ENCODE peak calls at places on chromosomes 5 and 9, in six cellular contexts. M is PC-9, Y is endothelial cell of umbilical vein, C is aorta, B is uterus, W is SK-N-SH. O is an unnamed sample.

GRCh38 chr5:123505633-123506032 is 6.3 kb upstream of the CSNK1G3 start:
- DNase-seq in C (no peak), W (no peak), M (no peak), B (no peak), Y (no peak), O (no peak)

GRCh38 chr9:86720893-86721698 is 226.2 kb downstream of the GAS1 start:
- DNase-seq in C (no peak), W (no peak), B (no peak), Y (no peak), M (peak; percentile 89), O (no peak)

GRCh38 chr5:177519463-177520235 is 2.9 kb upstream of the DDX41 start:
- DNase-seq in Y (no peak), W (no peak), B (no peak), M (no peak), C (peak; percentile 63), O (no peak)

GRCh38 chr5:42666821-42667325 is 89.7 kb upstream of the CCDC152 start:
- DNase-seq in B (no peak), M (no peak), C (no peak), Y (no peak), W (no peak), O (no peak)

GRCh38 chr5:80346055-80346454 is 26.3 kb downstream of the SPZ1 start:
- DNase-seq in W (peak; percentile 47), Y (peak; percentile 10), B (no peak), C (no peak), M (peak; percentile 47), O (peak; percentile 29)

GRCh38 chr9:13661014-13661413 is 381.5 kb upstream of the MPDZ start:
- DNase-seq in W (no peak), B (no peak), C (no peak), Y (no peak), M (no peak), O (no peak)

GRCh38 chr9:115115117-115115880 is 2.7 kb downstream of the TNC start:
- DNase-seq in C (no peak), Y (no peak), M (no peak), B (no peak), W (no peak), O (no peak)

GRCh38 chr9:107492381-107492780 is 2.8 kb upstream of the KLF4 start:
- DNase-seq in B (no peak), W (no peak), M (no peak), C (no peak), Y (no peak), O (no peak)

GRCh38 chr9:99023831-99024230 is 80.1 kb downstream of the COL15A1 start:
- DNase-seq in W (peak; percentile 24), B (peak; percentile 33), M (no peak), Y (no peak), C (no peak), O (peak; percentile 76)

GRCh38 chr9:130701059-130702022 is 7.8 kb downstream of the EXOSC2 start:
- DNase-seq in W (peak; percentile 79), Y (peak; percentile 84), B (peak; percentile 60), M (no peak), C (peak; percentile 92), O (peak; percentile 88)

GRCh38 chr5:87195104-87195581 is 72.5 kb upstream of the RASA1 start:
- DNase-seq in Y (peak; percentile 85), C (no peak), M (peak; percentile 40), B (no peak), W (no peak), O (no peak)

GRCh38 chr5:95986001-95986400 is 24.4 kb upstream of the ELL2 start:
- DNase-seq in M (no peak), Y (no peak), C (no peak), B (no peak), W (no peak), O (no peak)

GRCh38 chr9:21616082-21616778 is 134.1 kb upstream of the IFNE start:
- DNase-seq in M (peak; percentile 71), Y (no peak), W (no peak), C (no peak), B (no peak), O (no peak)

GRCh38 chr5:176864755-176865154 is 34.4 kb downstream of the HK3 start:
- DNase-seq in C (no peak), B (no peak), W (no peak), M (no peak), Y (no peak), O (no peak)

GRCh38 chr5:112709416-112709815 is 28.3 kb upstream of the APC start:
- DNase-seq in B (no peak), M (no peak), C (no peak), Y (no peak), W (no peak), O (no peak)
- H3K4me1 ChIP-seq in B (no peaks in the 10 kb centered on the region), M (peaks cover 16% of the 10 kb centered on the region), C (peaks cover under 1% of the 10 kb centered on the region), Y (peaks cover 19% of the 10 kb centered on the region), W (peaks cover 15% of the 10 kb centered on the region), O (peaks cover 3% of the 10 kb centered on the region)

GRCh38 chr5:172724658-172725183 is 46.3 kb downstream of the DUSP1 start:
- DNase-seq in Y (no peak), W (no peak), C (peak; percentile 56), M (no peak), B (no peak), O (no peak)

GRCh38 chr5:172722309-172722815 is 48.6 kb downstream of the DUSP1 start:
- DNase-seq in M (no peak), Y (no peak), W (no peak), C (peak; percentile 28), B (no peak), O (no peak)

GRCh38 chr5:172725273-172725672 is 45.7 kb downstream of the DUSP1 start:
- DNase-seq in C (peak; percentile 52), Y (no peak), W (no peak), B (no peak), M (no peak), O (no peak)

GRCh38 chr5:172724203-172724602 is 46.8 kb downstream of the DUSP1 start:
- DNase-seq in Y (no peak), B (no peak), W (no peak), M (no peak), C (peak; percentile 45), O (peak; percentile 39)

DNA sequence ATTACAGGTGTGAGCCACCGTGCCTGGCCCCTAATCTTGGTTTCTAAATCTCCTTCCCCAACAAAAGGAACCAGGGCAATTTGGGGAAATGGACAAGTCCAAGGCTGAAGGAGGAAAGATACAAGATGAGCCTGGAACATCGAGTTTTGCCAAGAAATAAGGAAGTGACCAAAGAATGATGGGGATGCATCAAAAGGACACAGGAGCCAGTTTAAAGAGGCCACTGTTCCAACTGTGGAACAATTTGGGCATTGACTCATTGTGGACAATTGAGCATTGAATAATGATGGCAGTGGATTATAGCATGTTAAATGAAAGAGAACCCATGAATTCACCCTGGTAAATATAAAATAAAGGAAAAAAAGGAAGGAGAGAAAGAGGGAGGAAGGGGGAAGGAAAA is 47.5 kb downstream of the DUSP1 start:
- DNase-seq in C (no peak), Y (no peak), M (no peak), B (no peak), W (no peak), O (no peak)
- H3K27ac ChIP-seq in C (no peak overlapping the region), Y (no peak overlapping the region), M (no peak overlapping the region), B (no peak overlapping the region), W (no peak overlapping the region), O (no peak overlapping the region)

GRCh38 chr9:117783828-117784227 is 79.6 kb downstream of the TLR4 start:
- DNase-seq in B (no peak), C (no peak), Y (no peak), W (no peak), M (no peak), O (no peak)
- H3K4me1 ChIP-seq in B (peaks cover 5% of the 10 kb centered on the region), C (peaks cover 2% of the 10 kb centered on the region), Y (peaks cover 7% of the 10 kb centered on the region), W (peaks cover 9% of the 10 kb centered on the region), M (no peaks in the 10 kb centered on the region), O (peaks cover 10% of the 10 kb centered on the region)

GRCh38 chr5:135242021-135242480 is 157.0 kb downstream of the MACROH2A1 start:
- DNase-seq in Y (peak; percentile 42), W (no peak), B (peak; percentile 7), C (no peak), M (no peak), O (peak; percentile 6)
- H3K27ac ChIP-seq in Y (no peak overlapping the region), W (no peak overlapping the region), B (peak overlapping the region; percentile 65), C (peak overlapping the region; percentile 97), M (no peak overlapping the region), O (no peak overlapping the region)

O was measured in testis.